ENCODE peak calls at places on chromosome 17, in four cellular contexts. D is HepG2, Y is SK-N-SH, X is K562. F is an unnamed sample.

GRCh38 chr17:79777166-79777843 is 643 bp upstream of the CBX2 start:
- DNase-seq in D (peak), Y (no peak), X (no peak), F (no peak)

GRCh38 chr17:82399030-82399429 is 19.1 kb upstream of the HEXD start:
- DNase-seq in D (no peak), Y (peak), X (no peak), F (no peak)

GRCh38 chr17:78343433-78344201 is 16.3 kb downstream of the SOCS3 start:
- DNase-seq in D (no peak), Y (no peak), X (no peak), F (no peak)

GRCh38 chr17:40124279-40125141 is 2.7 kb downstream of the MSL1 start:
- DNase-seq in D (no peak), Y (no peak), X (no peak), F (no peak)

GRCh38 chr17:27586203-27586701 is 44.7 kb upstream of the LGALS9 start:
- DNase-seq in D (no peak), Y (peak), X (no peak), F (no peak)

GRCh38 chr17:80815151-80815561 is 176.5 kb upstream of the CHMP6 start:
- DNase-seq in D (no peak), Y (no peak), X (no peak), F (no peak)

GRCh38 chr17:33291248-33292183 is 1.6 kb downstream of the ASIC2 start:
- DNase-seq in D (no peak), Y (peak), X (peak), F (no peak)

GRCh38 chr17:2043785-2044184 is 2.0 kb downstream of the OVCA2 start:
- DNase-seq in D (no peak), Y (no peak), X (no peak), F (no peak)

GRCh38 chr17:78268960-78269892 is 37.8 kb downstream of the TMEM235 start:
- DNase-seq in D (no peak), Y (peak), X (no peak), F (no peak)

GRCh38 chr17:30316736-30317135 is 17.1 kb downstream of the TMIGD1 start:
- DNase-seq in D (no peak), Y (no peak), X (no peak), F (no peak)

GRCh38 chr17:67753026-67753425 is 35.3 kb downstream of the NOL11 start:
- DNase-seq in D (no peak), Y (no peak), X (no peak), F (no peak)

GRCh38 chr17:47275245-47275984 is 21.8 kb downstream of the ITGB3 start:
- DNase-seq in D (no peak), Y (peak), X (peak), F (no peak)

GRCh38 chr17:80104321-80104955 is 3.1 kb downstream of the GAA start:
- DNase-seq in D (no peak), Y (peak), X (no peak), F (no peak)

GRCh38 chr17:73155410-73156165 is 9.2 kb upstream of the SSTR2 start:
- DNase-seq in D (no peak), Y (peak), X (no peak), F (no peak)

GRCh38 chr17:77392376-77393273 is 251.9 kb downstream of the SEC14L1 start:
- DNase-seq in D (peak), Y (peak), X (peak), F (no peak)

GRCh38 chr17:72387487-72387886 is 266.7 kb downstream of the SOX9 start:
- DNase-seq in D (peak), Y (no peak), X (no peak), F (no peak)

GRCh38 chr17:75159196-75160031 is 5.1 kb upstream of the JPT1 start:
- DNase-seq in D (no peak), Y (no peak), X (no peak), F (no peak)

GRCh38 chr17:80279895-80280294 is 19.2 kb downstream of the RNF213 start:
- DNase-seq in D (no peak), Y (peak), X (no peak), F (no peak)

GRCh38 chr17:38815576-38816193 is 9.4 kb downstream of the CWC25 start:
- DNase-seq in D (no peak), Y (no peak), X (peak), F (no peak)

GRCh38 chr17:9427460-9428315 is 147.9 kb downstream of the STX8 start:
- DNase-seq in D (no peak), Y (no peak), X (no peak), F (no peak)

GRCh38 chr17:30095507-30096244 is 20.9 kb upstream of the NSRP1 start:
- DNase-seq in D (peak), Y (peak), X (peak), F (peak)

GRCh38 chr17:79147791-79148506 is 73.3 kb downstream of the ENGASE start:
- DNase-seq in D (no peak), Y (no peak), X (no peak), F (no peak)

GRCh38 chr17:9444687-9445086 is 130.9 kb downstream of the STX8 start:
- DNase-seq in D (peak), Y (no peak), X (no peak), F (no peak)

GRCh38 chr17:67481808-67482207 is 104.7 kb downstream of the PITPNC1 start:
- DNase-seq in D (no peak), Y (no peak), X (no peak), F (no peak)

GRCh38 chr17:51050291-51051033 is 70.2 kb downstream of the SPAG9 start:
- DNase-seq in D (no peak), Y (no peak), X (no peak), F (peak)

GRCh38 chr17:53420035-53420641 is 402.6 kb upstream of the KIF2B start:
- DNase-seq in D (no peak), Y (no peak), X (no peak), F (no peak)

GRCh38 chr17:44775838-44776621 is 17.2 kb downstream of the ADAM11 start:
- DNase-seq in D (peak), Y (peak), X (peak), F (no peak)

GRCh38 chr17:27157898-27158297 is 136.0 kb upstream of the WSB1 start:
- DNase-seq in D (no peak), Y (no peak), X (no peak), F (no peak)

GRCh38 chr17:13288248-13288647 is 270.4 kb upstream of the ELAC2 start:
- DNase-seq in D (no peak), Y (no peak), X (no peak), F (no peak)

GRCh38 chr17:48601528-48602430 is 3.0 kb downstream of the HOXB6 start:
- DNase-seq in D (no peak), Y (no peak), X (no peak), F (no peak)

GRCh38 chr17:65531508-65532431 is 29.7 kb downstream of the AXIN2 start:
- DNase-seq in D (no peak), Y (peak), X (no peak), F (no peak)

GRCh38 chr17:48262982-48263586 is 155.5 kb downstream of the SNX11 start:
- DNase-seq in D (no peak), Y (no peak), X (peak), F (no peak)

GRCh38 chr17:81341347-81342061 is 46.4 kb upstream of the SLC38A10 start:
- DNase-seq in D (no peak), Y (no peak), X (no peak), F (no peak)

GRCh38 chr17:72237223-72237622 is 116.4 kb downstream of the SOX9 start:
- DNase-seq in D (no peak), Y (no peak), X (no peak), F (no peak)

GRCh38 chr17:70184770-70185169 is 15.4 kb downstream of the KCNJ2 start:
- DNase-seq in D (no peak), Y (no peak), X (no peak), F (no peak)

GRCh38 chr17:70184207-70184606 is 14.9 kb downstream of the KCNJ2 start:
- DNase-seq in D (no peak), Y (no peak), X (no peak), F (no peak)

GRCh38 chr17:70185280-70185679 is 15.9 kb downstream of the KCNJ2 start:
- DNase-seq in D (no peak), Y (no peak), X (no peak), F (no peak)

GRCh38 chr17:70181866-70182265 is 12.5 kb downstream of the KCNJ2 start:
- DNase-seq in D (no peak), Y (no peak), X (no peak), F (no peak)

DNA sequence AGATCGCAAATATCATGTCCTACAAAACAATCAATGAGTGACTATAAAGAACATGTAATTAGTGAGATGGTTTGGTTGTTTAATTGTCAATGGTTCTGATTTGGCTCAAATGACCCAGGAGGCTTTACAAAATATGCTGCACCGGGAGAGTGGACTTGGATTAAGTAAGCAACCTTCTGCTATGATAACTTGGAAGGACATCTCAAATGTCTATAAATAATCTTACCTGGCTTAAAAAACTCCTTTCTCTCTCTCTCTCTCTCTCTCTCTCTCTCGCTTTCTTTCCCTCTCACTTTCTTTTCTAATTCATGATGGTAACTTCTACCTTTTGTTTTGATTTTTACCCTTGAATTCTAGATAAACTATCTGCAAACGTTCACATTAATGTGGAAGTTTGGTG is 14.2 kb downstream of the KCNJ2 start:
- DNase-seq in D (no peak), Y (no peak), X (no peak), F (no peak)
- TF ChIP-seq MXI1 in D (no peak), Y (no peak), X (no peak), F (no peak)

GRCh38 chr17:29005936-29006438 is at the start of gene SEZ6:
- DNase-seq in D (peak), Y (peak), X (peak), F (no peak)
- TF ChIP-seq REST in D (peak), Y (peak), X (peak), F (peak)

DNA sequence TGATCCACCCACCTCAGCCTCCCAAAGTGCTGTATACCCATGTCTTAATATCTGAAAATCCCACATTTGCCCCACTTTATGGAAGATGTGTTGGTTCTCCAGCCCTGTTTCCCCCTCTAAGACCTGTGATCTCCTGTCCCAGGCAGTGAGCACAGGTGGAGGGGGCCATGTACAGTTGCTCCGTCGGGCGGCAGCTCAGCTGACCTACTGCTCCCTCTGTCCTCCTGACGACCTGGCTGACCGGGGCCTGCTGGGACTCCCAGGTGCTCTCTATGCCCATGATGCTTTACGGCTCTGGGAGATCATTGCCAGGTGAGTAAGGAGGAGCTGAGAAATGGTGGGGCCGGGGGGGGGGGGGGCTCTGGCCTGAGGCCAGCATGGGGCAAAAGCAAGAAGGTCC is 6.7 kb upstream of the RNASEK start:
- DNase-seq in D (no peak), Y (no peak), X (no peak), F (no peak)
- TF ChIP-seq GABPA in D (no peak), Y (no peak), X (no peak), F (no peak)

DNA sequence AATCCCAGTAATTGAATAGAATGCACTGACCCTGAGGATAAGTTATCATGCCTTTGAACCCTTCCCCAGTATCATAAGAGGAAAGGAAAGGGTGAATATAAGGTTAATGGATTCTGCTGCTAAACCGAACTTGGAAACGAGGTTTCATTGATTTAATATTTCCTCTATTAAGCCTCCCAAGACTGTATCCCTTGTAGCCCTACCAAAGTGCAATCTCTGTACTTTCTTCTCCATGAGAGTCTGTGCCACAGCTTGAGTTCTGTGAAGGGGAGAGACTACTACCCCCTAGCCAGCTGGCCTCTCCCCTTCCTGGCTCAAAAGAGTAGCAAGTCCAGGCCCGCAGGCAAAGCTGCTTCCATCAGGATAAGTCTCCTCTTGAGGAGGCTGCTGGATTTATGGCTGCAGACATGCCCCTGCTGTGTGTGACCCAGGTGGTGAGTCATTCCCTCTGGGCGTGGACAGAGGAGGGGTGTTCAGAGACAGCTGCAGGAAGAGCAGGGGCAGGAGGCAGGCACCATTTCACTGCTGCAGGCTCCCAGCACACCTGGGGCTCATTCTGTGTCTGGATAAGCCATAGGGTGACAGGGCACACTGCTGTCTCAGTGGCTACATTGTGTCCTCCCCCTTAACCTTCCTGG is 58.4 kb downstream of the TOM1L2 start:
- DNase-seq in D (peak), Y (peak), X (peak), F (no peak)
- TF ChIP-seq MXI1 in D (no peak), Y (peak), X (peak), F (no peak)

GRCh38 chr17:60598001-60598736 is 1.8 kb upstream of the PPM1D start:
- DNase-seq in D (no peak), Y (no peak), X (no peak), F (no peak)

GRCh38 chr17:60599220-60599619 is 773 bp upstream of the PPM1D start:
- DNase-seq in D (no peak), Y (peak), X (peak), F (no peak)

GRCh38 chr17:60600490-60601431 is 768 bp downstream of the PPM1D start:
- DNase-seq in D (peak), Y (peak), X (peak), F (peak)

GRCh38 chr17:60601443-60602384 is 1.7 kb downstream of the PPM1D start:
- DNase-seq in D (peak), Y (peak), X (peak), F (peak)

DNA sequence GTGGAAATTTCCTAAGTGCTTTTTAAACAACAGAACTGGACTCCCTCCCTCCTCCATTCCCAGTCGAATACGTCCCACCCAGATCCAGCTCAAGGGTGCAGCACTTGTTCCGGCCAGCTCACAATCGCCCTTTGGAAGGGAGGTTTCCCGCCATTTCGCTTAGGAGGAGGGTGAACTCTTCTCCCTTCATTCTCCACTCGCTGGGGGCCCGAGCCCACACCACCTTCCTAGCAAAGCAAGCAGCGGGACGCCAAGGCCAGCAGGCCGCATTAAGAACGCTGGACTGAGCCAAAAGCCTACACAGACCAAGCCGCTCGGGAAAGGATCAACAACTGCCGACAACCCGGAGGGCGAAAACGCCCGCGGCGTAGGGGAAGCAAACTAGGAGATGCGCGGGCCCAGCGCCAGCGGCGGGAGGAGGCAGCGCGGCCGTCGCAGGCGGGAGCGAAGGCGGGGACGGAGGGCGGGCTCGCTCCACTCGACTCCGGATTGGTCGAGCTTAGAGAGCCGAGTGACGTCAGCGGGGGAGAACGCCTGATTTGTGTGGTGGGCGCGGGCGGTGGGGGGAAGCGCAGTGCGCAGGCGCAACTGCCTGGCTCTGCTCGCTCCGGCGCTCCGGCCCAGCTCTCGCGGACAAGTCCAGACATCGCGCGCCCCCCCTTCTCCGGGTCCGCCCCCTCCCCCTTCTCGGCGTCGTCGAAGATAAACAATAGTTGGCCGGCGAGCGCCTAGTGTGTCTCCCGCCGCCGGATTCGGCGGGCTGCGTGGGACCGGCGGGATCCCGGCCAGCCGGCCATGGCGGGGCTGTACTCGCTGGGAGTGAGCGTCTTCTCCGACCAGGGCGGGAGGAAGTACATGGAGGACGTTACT is at the start of gene PPM1D:
- DNase-seq in D (peak), Y (peak), X (peak), F (peak)
- TF ChIP-seq REST in D (peak), Y (peak), X (no peak), F (no peak)

F was measured in GM12878.